ENCODE peak calls at places on chromosomes 16 and 17, in ten cellular contexts. One of them, this sample, is unnamed.

GRCh38 chr17:4420692-4421131 is 13.0 kb upstream of the SPNS3 start:
- DNase-seq in activated T-cell treated with anti-CD3 and anti-CD28 coated beads for 4 hours: peak
- DNase-seq in neural progenitor cell: peak
- DNase-seq in kidney epithelial cell: no peak
- DNase-seq in endothelial cell: peak
- DNase-seq in activated naive CD8-positive, alpha-beta T cell treated with anti-CD3 and anti-CD28 coated beads, Interleukin-2, amount 50 U/mL, for 24 hours: peak
- DNase-seq in mucosa of gallbladder: peak
- DNase-seq in Peyer's patch: peak
- DNase-seq in GM04504: peak
- DNase-seq in neural crest cell: peak
- DNase-seq in this sample: peak

GRCh38 chr17:76536511-76537287 is 810 bp downstream of the CYGB start:
- DNase-seq in activated T-cell treated with anti-CD3 and anti-CD28 coated beads for 4 hours: no peak
- DNase-seq in neural progenitor cell: no peak
- DNase-seq in kidney epithelial cell: no peak
- DNase-seq in endothelial cell: no peak
- DNase-seq in activated naive CD8-positive, alpha-beta T cell treated with anti-CD3 and anti-CD28 coated beads, Interleukin-2, amount 50 U/mL, for 24 hours: no peak
- DNase-seq in mucosa of gallbladder: no peak
- DNase-seq in Peyer's patch: no peak
- DNase-seq in GM04504: no peak
- DNase-seq in neural crest cell: no peak
- DNase-seq in this sample: no peak

GRCh38 chr16:7115898-7116297 is 216.7 kb upstream of the RBFOX1 start:
- DNase-seq in activated T-cell treated with anti-CD3 and anti-CD28 coated beads for 4 hours: no peak
- DNase-seq in neural progenitor cell: no peak
- DNase-seq in kidney epithelial cell: no peak
- DNase-seq in endothelial cell: no peak
- DNase-seq in activated naive CD8-positive, alpha-beta T cell treated with anti-CD3 and anti-CD28 coated beads, Interleukin-2, amount 50 U/mL, for 24 hours: no peak
- DNase-seq in mucosa of gallbladder: no peak
- DNase-seq in Peyer's patch: no peak
- DNase-seq in GM04504: no peak
- DNase-seq in neural crest cell: no peak
- DNase-seq in this sample: no peak

GRCh38 chr17:68197091-68197996 is 50.5 kb upstream of the AMZ2 start:
- DNase-seq in activated T-cell treated with anti-CD3 and anti-CD28 coated beads for 4 hours: no peak
- DNase-seq in neural progenitor cell: peak
- DNase-seq in kidney epithelial cell: no peak
- DNase-seq in endothelial cell: peak
- DNase-seq in activated naive CD8-positive, alpha-beta T cell treated with anti-CD3 and anti-CD28 coated beads, Interleukin-2, amount 50 U/mL, for 24 hours: peak
- DNase-seq in mucosa of gallbladder: no peak
- DNase-seq in Peyer's patch: peak
- DNase-seq in GM04504: no peak
- DNase-seq in neural crest cell: no peak
- DNase-seq in this sample: no peak

GRCh38 chr17:17416007-17416399 is 60.8 kb upstream of the MED9 start:
- DNase-seq in activated T-cell treated with anti-CD3 and anti-CD28 coated beads for 4 hours: no peak
- DNase-seq in neural progenitor cell: peak
- DNase-seq in kidney epithelial cell: no peak
- DNase-seq in endothelial cell: no peak
- DNase-seq in activated naive CD8-positive, alpha-beta T cell treated with anti-CD3 and anti-CD28 coated beads, Interleukin-2, amount 50 U/mL, for 24 hours: no peak
- DNase-seq in mucosa of gallbladder: no peak
- DNase-seq in Peyer's patch: no peak
- DNase-seq in GM04504: no peak
- DNase-seq in neural crest cell: peak
- DNase-seq in this sample: peak

GRCh38 chr17:53462393-53462811 is 360.3 kb upstream of the KIF2B start:
- DNase-seq in activated T-cell treated with anti-CD3 and anti-CD28 coated beads for 4 hours: no peak
- DNase-seq in neural progenitor cell: no peak
- DNase-seq in kidney epithelial cell: peak
- DNase-seq in endothelial cell: no peak
- DNase-seq in activated naive CD8-positive, alpha-beta T cell treated with anti-CD3 and anti-CD28 coated beads, Interleukin-2, amount 50 U/mL, for 24 hours: no peak
- DNase-seq in mucosa of gallbladder: no peak
- DNase-seq in Peyer's patch: no peak
- DNase-seq in GM04504: no peak
- DNase-seq in neural crest cell: no peak
- DNase-seq in this sample: no peak

GRCh38 chr16:88355389-88356123 is 27.2 kb upstream of the ZNF469 start:
- DNase-seq in activated T-cell treated with anti-CD3 and anti-CD28 coated beads for 4 hours: no peak
- DNase-seq in neural progenitor cell: no peak
- DNase-seq in kidney epithelial cell: no peak
- DNase-seq in endothelial cell: no peak
- DNase-seq in activated naive CD8-positive, alpha-beta T cell treated with anti-CD3 and anti-CD28 coated beads, Interleukin-2, amount 50 U/mL, for 24 hours: no peak
- DNase-seq in mucosa of gallbladder: no peak
- DNase-seq in Peyer's patch: no peak
- DNase-seq in GM04504: no peak
- DNase-seq in neural crest cell: no peak
- DNase-seq in this sample: no peak

GRCh38 chr17:43536236-43537088 is 9.7 kb downstream of the ETV4 start:
- DNase-seq in activated T-cell treated with anti-CD3 and anti-CD28 coated beads for 4 hours: no peak
- DNase-seq in neural progenitor cell: no peak
- DNase-seq in kidney epithelial cell: no peak
- DNase-seq in endothelial cell: no peak
- DNase-seq in activated naive CD8-positive, alpha-beta T cell treated with anti-CD3 and anti-CD28 coated beads, Interleukin-2, amount 50 U/mL, for 24 hours: no peak
- DNase-seq in mucosa of gallbladder: no peak
- DNase-seq in Peyer's patch: no peak
- DNase-seq in GM04504: no peak
- DNase-seq in neural crest cell: no peak
- DNase-seq in this sample: peak

GRCh38 chr17:12386240-12386639 is 279.4 kb upstream of the MYOCD start:
- DNase-seq in activated T-cell treated with anti-CD3 and anti-CD28 coated beads for 4 hours: no peak
- DNase-seq in neural progenitor cell: no peak
- DNase-seq in kidney epithelial cell: no peak
- DNase-seq in endothelial cell: no peak
- DNase-seq in activated naive CD8-positive, alpha-beta T cell treated with anti-CD3 and anti-CD28 coated beads, Interleukin-2, amount 50 U/mL, for 24 hours: no peak
- DNase-seq in mucosa of gallbladder: no peak
- DNase-seq in Peyer's patch: no peak
- DNase-seq in GM04504: peak
- DNase-seq in neural crest cell: no peak
- DNase-seq in this sample: no peak

GRCh38 chr16:53055603-53056527 is 1.1 kb downstream of the CHD9 start:
- DNase-seq in activated T-cell treated with anti-CD3 and anti-CD28 coated beads for 4 hours: no peak
- DNase-seq in neural progenitor cell: peak
- DNase-seq in kidney epithelial cell: no peak
- DNase-seq in endothelial cell: peak
- DNase-seq in activated naive CD8-positive, alpha-beta T cell treated with anti-CD3 and anti-CD28 coated beads, Interleukin-2, amount 50 U/mL, for 24 hours: no peak
- DNase-seq in mucosa of gallbladder: peak
- DNase-seq in Peyer's patch: peak
- DNase-seq in GM04504: peak
- DNase-seq in neural crest cell: no peak
- DNase-seq in this sample: no peak

GRCh38 chr17:67879662-67880061 is 54.4 kb downstream of the BPTF start:
- DNase-seq in activated T-cell treated with anti-CD3 and anti-CD28 coated beads for 4 hours: no peak
- DNase-seq in neural progenitor cell: no peak
- DNase-seq in kidney epithelial cell: no peak
- DNase-seq in endothelial cell: no peak
- DNase-seq in activated naive CD8-positive, alpha-beta T cell treated with anti-CD3 and anti-CD28 coated beads, Interleukin-2, amount 50 U/mL, for 24 hours: no peak
- DNase-seq in mucosa of gallbladder: no peak
- DNase-seq in Peyer's patch: no peak
- DNase-seq in GM04504: no peak
- DNase-seq in neural crest cell: no peak
- DNase-seq in this sample: no peak

GRCh38 chr17:7767425-7768021 is 50.0 kb downstream of the DNAH2 start:
- DNase-seq in activated T-cell treated with anti-CD3 and anti-CD28 coated beads for 4 hours: no peak
- DNase-seq in neural progenitor cell: no peak
- DNase-seq in kidney epithelial cell: no peak
- DNase-seq in endothelial cell: no peak
- DNase-seq in activated naive CD8-positive, alpha-beta T cell treated with anti-CD3 and anti-CD28 coated beads, Interleukin-2, amount 50 U/mL, for 24 hours: no peak
- DNase-seq in mucosa of gallbladder: no peak
- DNase-seq in Peyer's patch: no peak
- DNase-seq in GM04504: no peak
- DNase-seq in neural crest cell: no peak
- DNase-seq in this sample: no peak

GRCh38 chr17:1455291-1455747 is 713 bp downstream of the CRK start:
- DNase-seq in activated T-cell treated with anti-CD3 and anti-CD28 coated beads for 4 hours: no peak
- DNase-seq in neural progenitor cell: peak
- DNase-seq in kidney epithelial cell: no peak
- DNase-seq in endothelial cell: peak
- DNase-seq in activated naive CD8-positive, alpha-beta T cell treated with anti-CD3 and anti-CD28 coated beads, Interleukin-2, amount 50 U/mL, for 24 hours: peak
- DNase-seq in mucosa of gallbladder: peak
- DNase-seq in Peyer's patch: peak
- DNase-seq in GM04504: peak
- DNase-seq in neural crest cell: peak
- DNase-seq in this sample: peak

GRCh38 chr17:9522074-9522473 is 53.5 kb downstream of the STX8 start:
- DNase-seq in activated T-cell treated with anti-CD3 and anti-CD28 coated beads for 4 hours: no peak
- DNase-seq in neural progenitor cell: peak
- DNase-seq in kidney epithelial cell: peak
- DNase-seq in endothelial cell: peak
- DNase-seq in activated naive CD8-positive, alpha-beta T cell treated with anti-CD3 and anti-CD28 coated beads, Interleukin-2, amount 50 U/mL, for 24 hours: no peak
- DNase-seq in mucosa of gallbladder: no peak
- DNase-seq in Peyer's patch: no peak
- DNase-seq in GM04504: no peak
- DNase-seq in neural crest cell: peak
- DNase-seq in this sample: peak

GRCh38 chr16:4411684-4412083 is 4.7 kb downstream of the CORO7 start:
- DNase-seq in activated T-cell treated with anti-CD3 and anti-CD28 coated beads for 4 hours: no peak
- DNase-seq in neural progenitor cell: no peak
- DNase-seq in kidney epithelial cell: no peak
- DNase-seq in endothelial cell: no peak
- DNase-seq in activated naive CD8-positive, alpha-beta T cell treated with anti-CD3 and anti-CD28 coated beads, Interleukin-2, amount 50 U/mL, for 24 hours: no peak
- DNase-seq in mucosa of gallbladder: peak
- DNase-seq in Peyer's patch: no peak
- DNase-seq in GM04504: no peak
- DNase-seq in neural crest cell: peak
- DNase-seq in this sample: no peak

GRCh38 chr16:77290451-77291110 is 91.4 kb downstream of the SYCE1L start:
- DNase-seq in activated T-cell treated with anti-CD3 and anti-CD28 coated beads for 4 hours: no peak
- DNase-seq in neural progenitor cell: no peak
- DNase-seq in kidney epithelial cell: peak
- DNase-seq in endothelial cell: no peak
- DNase-seq in activated naive CD8-positive, alpha-beta T cell treated with anti-CD3 and anti-CD28 coated beads, Interleukin-2, amount 50 U/mL, for 24 hours: no peak
- DNase-seq in mucosa of gallbladder: no peak
- DNase-seq in Peyer's patch: no peak
- DNase-seq in GM04504: peak
- DNase-seq in neural crest cell: no peak
- DNase-seq in this sample: peak

GRCh38 chr17:82232322-82232785 is 3.5 kb downstream of the SLC16A3 start:
- DNase-seq in activated T-cell treated with anti-CD3 and anti-CD28 coated beads for 4 hours: no peak
- DNase-seq in neural progenitor cell: no peak
- DNase-seq in kidney epithelial cell: no peak
- DNase-seq in endothelial cell: no peak
- DNase-seq in activated naive CD8-positive, alpha-beta T cell treated with anti-CD3 and anti-CD28 coated beads, Interleukin-2, amount 50 U/mL, for 24 hours: no peak
- DNase-seq in mucosa of gallbladder: no peak
- DNase-seq in Peyer's patch: no peak
- DNase-seq in GM04504: no peak
- DNase-seq in neural crest cell: no peak
- DNase-seq in this sample: no peak

GRCh38 chr17:36597229-36597628 is 4.2 kb upstream of the MRM1 start:
- DNase-seq in activated T-cell treated with anti-CD3 and anti-CD28 coated beads for 4 hours: no peak
- DNase-seq in neural progenitor cell: no peak
- DNase-seq in kidney epithelial cell: no peak
- DNase-seq in endothelial cell: no peak
- DNase-seq in activated naive CD8-positive, alpha-beta T cell treated with anti-CD3 and anti-CD28 coated beads, Interleukin-2, amount 50 U/mL, for 24 hours: no peak
- DNase-seq in mucosa of gallbladder: no peak
- DNase-seq in Peyer's patch: peak
- DNase-seq in GM04504: no peak
- DNase-seq in neural crest cell: no peak
- DNase-seq in this sample: no peak

GRCh38 chr16:2256531-2257140 is 5.2 kb upstream of the ECI1 start:
- DNase-seq in activated T-cell treated with anti-CD3 and anti-CD28 coated beads for 4 hours: no peak
- DNase-seq in neural progenitor cell: no peak
- DNase-seq in kidney epithelial cell: no peak
- DNase-seq in endothelial cell: no peak
- DNase-seq in activated naive CD8-positive, alpha-beta T cell treated with anti-CD3 and anti-CD28 coated beads, Interleukin-2, amount 50 U/mL, for 24 hours: no peak
- DNase-seq in mucosa of gallbladder: no peak
- DNase-seq in Peyer's patch: no peak
- DNase-seq in GM04504: no peak
- DNase-seq in neural crest cell: no peak
- DNase-seq in this sample: no peak

GRCh38 chr17:55067697-55068439 is 99.3 kb downstream of the STXBP4 start:
- DNase-seq in activated T-cell treated with anti-CD3 and anti-CD28 coated beads for 4 hours: no peak
- DNase-seq in neural progenitor cell: no peak
- DNase-seq in kidney epithelial cell: peak
- DNase-seq in endothelial cell: no peak
- DNase-seq in activated naive CD8-positive, alpha-beta T cell treated with anti-CD3 and anti-CD28 coated beads, Interleukin-2, amount 50 U/mL, for 24 hours: no peak
- DNase-seq in mucosa of gallbladder: no peak
- DNase-seq in Peyer's patch: no peak
- DNase-seq in GM04504: no peak
- DNase-seq in neural crest cell: no peak
- DNase-seq in this sample: no peak

GRCh38 chr17:67461228-67461780 is 84.2 kb downstream of the PITPNC1 start:
- DNase-seq in activated T-cell treated with anti-CD3 and anti-CD28 coated beads for 4 hours: peak
- DNase-seq in neural progenitor cell: no peak
- DNase-seq in kidney epithelial cell: no peak
- DNase-seq in endothelial cell: no peak
- DNase-seq in activated naive CD8-positive, alpha-beta T cell treated with anti-CD3 and anti-CD28 coated beads, Interleukin-2, amount 50 U/mL, for 24 hours: no peak
- DNase-seq in mucosa of gallbladder: no peak
- DNase-seq in Peyer's patch: no peak
- DNase-seq in GM04504: no peak
- DNase-seq in neural crest cell: no peak
- DNase-seq in this sample: no peak

GRCh38 chr16:57028086-57028485 is 38.7 kb downstream of the NLRC5 start:
- DNase-seq in activated T-cell treated with anti-CD3 and anti-CD28 coated beads for 4 hours: no peak
- DNase-seq in neural progenitor cell: no peak
- DNase-seq in kidney epithelial cell: no peak
- DNase-seq in endothelial cell: no peak
- DNase-seq in activated naive CD8-positive, alpha-beta T cell treated with anti-CD3 and anti-CD28 coated beads, Interleukin-2, amount 50 U/mL, for 24 hours: no peak
- DNase-seq in mucosa of gallbladder: no peak
- DNase-seq in Peyer's patch: no peak
- DNase-seq in GM04504: no peak
- DNase-seq in neural crest cell: no peak
- DNase-seq in this sample: no peak

GRCh38 chr17:5893741-5894140 is 176.4 kb upstream of the WSCD1 start:
- DNase-seq in activated T-cell treated with anti-CD3 and anti-CD28 coated beads for 4 hours: no peak
- DNase-seq in neural progenitor cell: no peak
- DNase-seq in kidney epithelial cell: no peak
- DNase-seq in endothelial cell: no peak
- DNase-seq in activated naive CD8-positive, alpha-beta T cell treated with anti-CD3 and anti-CD28 coated beads, Interleukin-2, amount 50 U/mL, for 24 hours: no peak
- DNase-seq in mucosa of gallbladder: no peak
- DNase-seq in Peyer's patch: no peak
- DNase-seq in GM04504: no peak
- DNase-seq in neural crest cell: no peak
- DNase-seq in this sample: no peak

GRCh38 chr17:67055811-67056745 is 11.7 kb downstream of the CACNG1 start:
- DNase-seq in activated T-cell treated with anti-CD3 and anti-CD28 coated beads for 4 hours: no peak
- DNase-seq in neural progenitor cell: no peak
- DNase-seq in kidney epithelial cell: no peak
- DNase-seq in endothelial cell: no peak
- DNase-seq in activated naive CD8-positive, alpha-beta T cell treated with anti-CD3 and anti-CD28 coated beads, Interleukin-2, amount 50 U/mL, for 24 hours: no peak
- DNase-seq in mucosa of gallbladder: no peak
- DNase-seq in Peyer's patch: peak
- DNase-seq in GM04504: no peak
- DNase-seq in neural crest cell: no peak
- DNase-seq in this sample: no peak

This sample was measured in stromal cell of bone marrow.